ENCODE peak calls at places on chromosomes 11 and 22, in six cellular contexts. Z is left ventricle myocardium inferior, F is A549, N is Karpas-422, E is HFF-Myc, Y is heart right ventricle. S is an unnamed sample.

GRCh38 chr11:79235696-79236095 is 205.1 kb downstream of the TENM4 start:
- DNase-seq in Y (no peak), F (no peak), Z (no peak), E (no peak), N (no peak), S (no peak)

GRCh38 chr11:55895216-55895615 is 12.1 kb downstream of the TRIM51 start:
- DNase-seq in E (no peak), Y (no peak), N (no peak), F (no peak), Z (no peak), S (no peak)

GRCh38 chr22:39177791-39178190 is 25.3 kb upstream of the CBX7 start:
- DNase-seq in Z (peak), F (no peak), Y (peak), N (no peak), E (no peak), S (no peak)

GRCh38 chr11:134483857-134484256 is 71.8 kb upstream of the B3GAT1 start:
- DNase-seq in F (no peak), N (no peak), Y (no peak), Z (no peak), E (no peak), S (no peak)

GRCh38 chr11:4393209-4394196 is at the start of gene TRIM21:
- DNase-seq in Z (peak), E (peak), F (peak), Y (peak), N (peak), S (peak)

GRCh38 chr22:29217827-29218757 is 12.4 kb downstream of the EMID1 start:
- DNase-seq in F (no peak), Y (no peak), E (no peak), Z (no peak), N (no peak), S (no peak)

GRCh38 chr22:32714458-32715250 is 86.9 kb upstream of the TIMP3 start:
- DNase-seq in N (no peak), F (no peak), Z (no peak), E (no peak), Y (no peak), S (no peak)

GRCh38 chr11:126161146-126161458 is 50.3 kb downstream of the RPUSD4 start:
- DNase-seq in E (no peak), F (no peak), Y (no peak), Z (no peak), N (no peak), S (no peak)

GRCh38 chr11:8672346-8672745 is 10.1 kb downstream of the TRIM66 start:
- DNase-seq in E (no peak), N (no peak), F (no peak), Z (no peak), Y (no peak), S (no peak)

GRCh38 chr11:17102447-17102846 is 25.0 kb upstream of the RPS13 start:
- DNase-seq in Y (no peak), Z (no peak), N (no peak), F (no peak), E (peak), S (no peak)

GRCh38 chr22:25747245-25747944 is 5.4 kb downstream of the MYO18B start:
- DNase-seq in Y (no peak), F (peak), N (no peak), E (no peak), Z (no peak), S (no peak)

GRCh38 chr11:13772223-13773046 is 104.0 kb downstream of the FAR1 start:
- DNase-seq in E (peak), Y (no peak), F (peak), N (peak), Z (no peak), S (peak)

GRCh38 chr11:44970293-44970692 is 19.6 kb upstream of the TP53I11 start:
- DNase-seq in F (no peak), E (no peak), Y (no peak), Z (no peak), N (no peak), S (no peak)

GRCh38 chr11:71311176-71311925 is 59.0 kb upstream of the SHANK2 start:
- DNase-seq in E (no peak), Y (no peak), Z (no peak), F (no peak), N (no peak), S (no peak)

GRCh38 chr11:125351045-125351867 is 144.8 kb downstream of the FEZ1 start:
- DNase-seq in Z (no peak), Y (no peak), F (no peak), E (no peak), N (no peak), S (no peak)

GRCh38 chr11:72343159-72343756 is 91.1 kb downstream of the CLPB start:
- DNase-seq in E (no peak), Z (no peak), Y (no peak), N (no peak), F (no peak), S (no peak)

GRCh38 chr22:18110194-18110943 is at the start of gene TUBA8:
- DNase-seq in Y (peak), F (no peak), Z (peak), N (peak), E (no peak), S (peak)

GRCh38 chr11:6531267-6531752 is 34.2 kb downstream of the DNHD1 start:
- DNase-seq in E (peak), N (peak), Z (no peak), Y (no peak), F (peak), S (no peak)

GRCh38 chr11:79963886-79964660 is 523.2 kb upstream of the TENM4 start:
- DNase-seq in N (no peak), E (no peak), F (no peak), Y (no peak), Z (no peak), S (no peak)

GRCh38 chr11:104390696-104391095 is 226.7 kb upstream of the PDGFD start:
- DNase-seq in E (no peak), Z (no peak), N (no peak), Y (no peak), F (no peak), S (no peak)

GRCh38 chr11:1158681-1159525 is 1.1 kb downstream of the MUC5AC start:
- DNase-seq in Y (no peak), F (no peak), N (no peak), E (no peak), Z (no peak), S (no peak)

GRCh38 chr22:22432479-22432878 is 76.1 kb downstream of the ZNF280B start:
- DNase-seq in Z (no peak), N (no peak), Y (no peak), F (no peak), E (no peak), S (no peak)

GRCh38 chr11:47590026-47590861 is 3.8 kb downstream of the FAM180B start:
- DNase-seq in Z (no peak), N (no peak), F (no peak), Y (peak), E (no peak), S (no peak)
- H3K4me3 ChIP-seq in Z (peak), N (no peak), F (no peak), Y (no peak), E (peak), S (peak)

DNA sequence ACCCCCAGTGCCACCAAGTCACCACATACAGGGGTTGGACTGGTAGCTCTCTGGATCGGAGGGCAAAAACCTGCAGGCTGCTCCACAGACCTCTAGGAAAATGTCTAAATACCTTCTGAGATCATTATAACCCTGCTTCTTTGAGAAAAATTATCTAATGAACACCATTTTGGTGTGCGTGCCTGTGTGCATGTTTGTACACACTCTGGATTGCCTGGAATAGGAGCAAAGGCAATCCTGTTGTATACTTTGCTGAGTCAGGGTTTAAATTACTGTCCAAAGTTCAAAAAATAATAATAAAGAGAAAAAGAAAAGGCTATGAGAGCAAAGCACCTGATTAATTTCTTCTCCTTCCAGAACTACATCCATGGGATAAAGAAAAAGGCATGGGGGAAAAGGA is 11.0 kb downstream of the JAML start:
- DNase-seq in E (no peak), Z (no peak), N (no peak), F (no peak), Y (no peak), S (no peak)
- H3K4me3 ChIP-seq in E (no peak), Z (no peak), N (peak), F (no peak), Y (no peak), S (no peak)

DNA sequence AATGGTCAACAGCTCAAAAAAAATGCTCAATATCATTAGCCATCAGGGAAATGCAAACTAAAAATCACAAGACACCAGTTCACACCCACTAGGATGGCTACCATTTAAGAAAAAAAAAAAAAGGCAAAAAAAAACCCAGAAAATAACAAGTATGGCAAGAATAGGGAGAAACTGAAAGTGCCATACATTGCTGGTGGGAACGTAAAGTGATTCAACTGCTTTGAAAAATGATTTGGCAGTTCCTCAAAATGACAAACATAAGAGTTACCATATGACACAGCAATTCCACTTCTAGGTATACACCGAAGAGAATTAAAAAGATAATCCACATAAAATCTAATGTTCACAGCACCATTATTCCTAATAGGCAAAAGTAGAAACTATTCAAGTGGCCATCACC is 47.5 kb downstream of the PICALM start:
- DNase-seq in N (no peak), E (no peak), Y (no peak), Z (no peak), F (no peak), S (no peak)
- H3K4me3 ChIP-seq in N (no peak), E (no peak), Y (no peak), Z (no peak), F (no peak), S (no peak)

GRCh38 chr11:20050048-20050447 is 110.2 kb downstream of the DBX1 start:
- DNase-seq in N (no peak), F (no peak), Z (no peak), E (no peak), Y (no peak), S (no peak)
- H3K4me3 ChIP-seq in N (no peak), F (no peak), Z (peak), E (no peak), Y (no peak), S (no peak)

GRCh38 chr11:129374081-129374992 is 1.3 kb upstream of the BARX2 start:
- DNase-seq in N (no peak), Z (no peak), Y (no peak), F (peak), E (no peak), S (no peak)
- H3K4me3 ChIP-seq in N (no peak), Z (peak), Y (peak), F (peak), E (no peak), S (no peak)

GRCh38 chr22:46673677-46674236 is 53.6 kb downstream of the GRAMD4 start:
- DNase-seq in E (no peak), Y (no peak), Z (no peak), F (no peak), N (no peak), S (no peak)
- H3K4me3 ChIP-seq in E (no peak), Y (no peak), Z (peak), F (no peak), N (no peak), S (no peak)

GRCh38 chr11:64060861-64061444 is 25.2 kb downstream of the FLRT1 start:
- DNase-seq in E (no peak), Y (peak), N (peak), Z (peak), F (peak), S (no peak)
- H3K4me3 ChIP-seq in E (no peak), Y (no peak), N (peak), Z (peak), F (peak), S (peak)

DNA sequence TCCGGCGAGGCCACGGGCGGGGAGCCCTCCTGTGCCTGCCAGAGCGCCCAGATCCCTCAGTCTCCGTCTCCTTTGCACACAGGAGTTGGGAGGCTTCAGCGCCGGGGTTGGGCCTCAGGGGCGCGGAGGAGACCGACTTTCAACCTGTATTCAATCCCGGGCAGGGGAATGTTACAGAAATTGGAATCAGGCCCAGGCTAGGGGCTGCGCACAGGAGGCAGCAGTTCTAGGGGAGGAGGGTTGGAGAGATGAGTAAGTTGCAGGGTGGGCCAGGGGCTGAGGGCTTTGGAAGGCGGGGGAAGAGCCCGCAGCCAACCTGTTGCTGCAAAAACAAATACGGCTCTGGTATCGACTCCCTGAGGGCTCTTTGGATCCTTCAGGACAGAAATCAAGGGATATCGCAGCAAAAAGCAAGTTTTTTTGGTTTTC is 651 bp upstream of the KCNA4 start:
- DNase-seq in E (no peak), F (no peak), Y (no peak), Z (no peak), N (no peak), S (no peak)
- H3K4me3 ChIP-seq in E (no peak), F (no peak), Y (peak), Z (peak), N (no peak), S (no peak)

S was measured in prostate gland.